ENCODE peak calls at places on chromosomes 12 and 14, in four cellular contexts. J, Y, U and O are unnamed samples.

GRCh38 chr14:99075771-99076370 is 196.1 kb downstream of the BCL11B start:
- DNase-seq in J (peak; percentile 27), Y (no peak), U (no peak), O (no peak)

GRCh38 chr12:30582943-30583342 is 112.7 kb downstream of the IPO8 start:
- DNase-seq in J (no peak), Y (no peak), U (no peak), O (no peak)

GRCh38 chr14:80974338-80975078 is 19.1 kb downstream of the TSHR start:
- DNase-seq in J (no peak), Y (peak; percentile 42), U (no peak), O (peak; percentile 91)

GRCh38 chr14:50768220-50768619 is 62.7 kb downstream of the NIN start:
- DNase-seq in J (no peak), Y (no peak), U (no peak), O (no peak)

GRCh38 chr14:34030864-34031263 is 80.0 kb upstream of the EGLN3 start:
- DNase-seq in J (no peak), Y (peak; percentile 98), U (peak; percentile 50), O (no peak)

GRCh38 chr12:33967760-33968159 is 54.5 kb upstream of the ALG10 start:
- DNase-seq in J (no peak), Y (no peak), U (no peak), O (no peak)

GRCh38 chr12:132214906-132215643 is 70.8 kb downstream of the NOC4L start:
- DNase-seq in J (no peak), Y (no peak), U (no peak), O (no peak)

GRCh38 chr12:94458882-94459772 is 540 bp downstream of the CEP83 start:
- DNase-seq in J (no peak), Y (peak; percentile 57), U (no peak), O (peak; percentile 19)

GRCh38 chr12:70271025-70271424 is 27.8 kb downstream of the CNOT2 start:
- DNase-seq in J (no peak), Y (no peak), U (no peak), O (no peak)

GRCh38 chr12:76069339-76069738 is 15.1 kb downstream of the NAP1L1 start:
- DNase-seq in J (no peak), Y (no peak), U (no peak), O (no peak)

DNA sequence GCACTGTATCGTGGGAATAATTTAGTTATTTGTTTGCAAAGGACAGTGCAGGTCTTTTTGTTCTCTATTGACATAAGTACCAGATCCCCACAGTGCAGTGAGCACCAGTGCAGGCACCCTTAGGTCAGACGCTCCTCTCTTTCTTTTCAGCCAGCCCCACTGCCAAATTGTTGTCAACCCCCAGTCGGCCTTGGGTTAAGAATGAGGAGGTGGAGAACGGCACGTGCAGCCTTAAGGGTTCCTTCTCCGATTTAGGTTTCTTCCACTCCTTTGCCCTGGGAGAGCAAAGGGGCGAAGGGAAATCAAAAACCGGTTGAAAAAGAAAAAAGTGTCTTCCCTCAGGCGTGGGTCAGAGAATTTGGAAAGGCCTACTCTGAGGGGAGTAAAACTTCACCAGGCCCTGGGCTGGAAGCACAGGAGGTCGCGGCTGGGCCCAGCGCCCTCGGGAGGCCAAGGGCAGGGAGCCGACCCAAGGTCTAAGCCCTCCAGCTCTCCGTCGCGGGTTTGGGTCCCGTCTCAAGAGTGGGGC is 4.3 kb downstream of the PAX9 start:
- DNase-seq in J (peak; percentile 54), Y (no peak), U (no peak), O (no peak)
- H3K4me3 ChIP-seq in J (no peak overlapping the region), Y (no peak overlapping the region), U (no peak overlapping the region), O (no peak overlapping the region)

GRCh38 chr14:101628975-101629374 is 67.7 kb downstream of the DIO3 start:
- DNase-seq in J (no peak), Y (no peak), U (no peak), O (no peak)
- H3K4me3 ChIP-seq in J (no peak overlapping the region), Y (no peak overlapping the region), U (no peak overlapping the region), O (no peak overlapping the region)

GRCh38 chr14:104899781-104900180 is 24.9 kb upstream of the PLD4 start:
- DNase-seq in J (no peak), Y (no peak), U (no peak), O (no peak)
- H3K4me3 ChIP-seq in J (no peak overlapping the region), Y (no peak overlapping the region), U (no peak overlapping the region), O (no peak overlapping the region)

GRCh38 chr12:46246021-46246700 is 22.7 kb downstream of the SLC38A1 start:
- DNase-seq in J (no peak), Y (no peak), U (no peak), O (no peak)
- H3K4me3 ChIP-seq in J (no peak overlapping the region), Y (no peak overlapping the region), U (no peak overlapping the region), O (no peak overlapping the region)

GRCh38 chr14:23353433-23353780 is 720 bp upstream of the SLC22A17 start:
- DNase-seq in J (no peak), Y (no peak), U (no peak), O (no peak)

GRCh38 chr14:23352506-23353432 is at the start of gene SLC22A17:
- DNase-seq in J (peak; percentile 86), Y (peak; percentile 85), U (no peak), O (peak; percentile 81)

GRCh38 chr14:23354990-23355389 is 2.3 kb upstream of the SLC22A17 start:
- DNase-seq in J (no peak), Y (no peak), U (no peak), O (no peak)

GRCh38 chr14:23349156-23349845 is 3.4 kb downstream of the SLC22A17 start:
- DNase-seq in J (no peak), Y (no peak), U (no peak), O (no peak)

DNA sequence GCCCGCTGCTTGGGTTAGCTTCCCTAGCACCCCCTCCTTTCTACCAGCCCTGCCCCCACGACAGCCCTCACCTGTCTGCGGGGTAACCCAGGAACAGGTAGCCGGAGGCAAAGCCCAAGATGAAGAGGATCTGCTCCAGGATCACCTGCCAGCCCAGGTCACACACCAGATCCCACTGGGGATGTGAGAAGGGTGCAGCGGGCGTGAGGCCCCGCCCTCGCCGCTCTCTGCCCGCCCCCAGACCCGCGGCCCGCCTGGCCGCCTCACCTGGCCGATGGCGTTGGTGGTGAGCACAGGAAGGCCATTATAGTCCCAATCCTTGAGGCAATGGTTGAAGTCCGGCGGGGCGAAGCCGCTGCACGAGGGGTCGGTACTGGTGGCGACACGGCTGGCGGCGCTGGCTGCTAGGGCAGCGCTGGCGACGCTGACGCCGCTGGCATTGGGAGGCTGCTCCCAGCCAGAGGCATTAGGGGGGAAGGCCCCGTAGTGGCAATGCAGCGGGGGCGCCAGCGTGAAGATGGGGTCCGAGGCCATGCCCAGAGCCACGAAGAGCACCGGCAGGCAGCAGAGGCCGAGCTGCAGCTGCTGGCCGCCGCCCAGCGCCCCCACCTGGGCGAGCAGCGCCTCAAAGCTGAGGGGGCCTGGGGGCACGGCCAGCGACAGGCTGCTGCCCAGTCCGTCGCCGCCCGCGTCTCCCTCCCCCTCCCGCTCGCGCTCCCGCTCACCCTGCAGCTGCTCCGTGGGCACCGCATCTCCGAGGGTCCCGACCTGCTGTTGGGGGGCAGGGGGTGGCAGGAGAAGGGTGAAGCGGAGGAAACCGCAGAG is 794 bp downstream of the SLC22A17 start:
- DNase-seq in J (peak; percentile 75), Y (no peak), U (no peak), O (no peak)
- H3K4me3 ChIP-seq in J (peak overlapping the region; percentile 72), Y (peak overlapping the region; percentile 61), U (peak overlapping the region; percentile 54), O (peak overlapping the region; percentile 75)

GRCh38 chr14:74918380-74918779 is 4.7 kb downstream of the RPS6KL1 start:
- DNase-seq in J (no peak), Y (no peak), U (no peak), O (no peak)

GRCh38 chr14:74915426-74915825 is 7.6 kb downstream of the RPS6KL1 start:
- DNase-seq in J (no peak), Y (no peak), U (no peak), O (no peak)

GRCh38 chr14:74915826-74916225 is 7.2 kb downstream of the RPS6KL1 start:
- DNase-seq in J (no peak), Y (no peak), U (no peak), O (no peak)

GRCh38 chr14:74917646-74918081 is 5.4 kb downstream of the RPS6KL1 start:
- DNase-seq in J (no peak), Y (peak; percentile 22), U (peak; percentile 71), O (peak; percentile 26)

GRCh38 chr14:74917200-74917543 is 5.9 kb downstream of the RPS6KL1 start:
- DNase-seq in J (no peak), Y (no peak), U (no peak), O (no peak)
- H3K4me3 ChIP-seq in J (no peak overlapping the region), Y (no peak overlapping the region), U (no peak overlapping the region), O (no peak overlapping the region)

DNA sequence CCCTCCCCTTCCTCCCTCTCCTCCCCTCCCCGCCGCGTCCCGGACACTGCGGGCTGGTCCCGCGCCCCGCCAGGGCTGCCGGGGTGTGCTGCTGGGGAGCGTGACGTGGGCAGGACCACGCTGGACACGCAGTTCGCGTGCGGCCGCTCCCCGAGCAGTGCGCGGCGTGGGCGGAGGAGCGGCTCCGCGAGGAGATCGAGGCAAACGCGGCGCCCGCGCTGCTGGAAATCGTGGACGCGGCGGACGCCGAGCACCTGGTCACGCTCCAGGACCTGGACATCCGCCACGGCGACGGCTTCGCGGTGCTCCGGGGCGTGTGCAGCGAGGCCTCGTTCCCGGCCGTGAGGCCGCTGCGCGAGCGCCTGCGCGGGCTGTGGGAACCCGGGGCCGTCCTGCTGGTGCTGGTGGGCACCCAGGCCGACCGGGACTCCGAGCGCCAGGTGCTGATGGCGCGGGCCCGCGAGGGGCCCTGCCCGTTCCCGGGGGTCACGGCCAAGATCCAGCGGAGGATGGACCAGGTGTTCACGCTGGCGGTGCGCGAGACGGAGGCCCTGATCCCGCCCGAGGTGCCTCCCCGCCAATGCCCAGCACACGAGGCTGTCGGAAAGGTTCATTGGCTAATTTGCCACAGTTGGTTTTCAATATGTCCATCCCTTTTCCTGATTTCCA is 84.3 kb downstream of the TNFAIP2 start:
- DNase-seq in J (no peak), Y (no peak), U (peak; percentile 39), O (no peak)
- H3K4me3 ChIP-seq in J (peak overlapping the region; percentile 58), Y (peak overlapping the region; percentile 27), U (peak overlapping the region; percentile 58), O (peak overlapping the region; percentile 38)